ENCODE peak calls at places on chromosomes 6 and 20, in seven cellular contexts. W, B, J, X, Y, D and F are unnamed samples.

GRCh38 chr6:36444470-36444869 is 1.7 kb downstream of the KCTD20 start:
- DNase-seq in J (peak), X (no peak), W (no peak), D (no peak), B (peak), Y (no peak), F (peak)

GRCh38 chr20:62287759-62288534 is 14.8 kb upstream of the ADRM1 start:
- DNase-seq in Y (peak), D (peak), J (no peak), W (no peak), X (no peak), B (no peak), F (no peak)

GRCh38 chr6:134686071-134686470 is 263.8 kb downstream of the ALDH8A1 start:
- DNase-seq in B (no peak), D (no peak), W (no peak), J (peak), X (no peak), Y (no peak), F (no peak)

GRCh38 chr20:14745830-14746229 is 408.4 kb upstream of the FLRT3 start:
- DNase-seq in W (no peak), Y (no peak), X (no peak), D (no peak), J (no peak), B (no peak), F (no peak)

GRCh38 chr6:162856885-162857284 is 129.1 kb downstream of the PACRG start:
- DNase-seq in J (peak), X (no peak), W (peak), Y (no peak), D (no peak), B (peak), F (no peak)

GRCh38 chr6:92377137-92377536 is 1042.2 kb downstream of the EPHA7 start:
- DNase-seq in B (no peak), J (no peak), W (no peak), Y (no peak), X (no peak), D (no peak), F (no peak)

GRCh38 chr20:21613512-21613911 is 92.0 kb upstream of the PAX1 start:
- DNase-seq in D (no peak), Y (peak), B (no peak), X (no peak), J (no peak), W (no peak), F (no peak)

GRCh38 chr6:106145741-106146227 is 59.6 kb downstream of the PRDM1 start:
- DNase-seq in J (no peak), W (no peak), Y (no peak), X (no peak), B (peak), D (no peak), F (peak)

GRCh38 chr6:106141441-106142237 is 55.5 kb downstream of the PRDM1 start:
- DNase-seq in Y (no peak), W (no peak), D (no peak), B (no peak), X (no peak), J (no peak), F (peak)

GRCh38 chr20:34952676-34953075 is 2.9 kb downstream of the GSS start:
- DNase-seq in W (no peak), X (no peak), Y (no peak), D (no peak), B (no peak), J (no peak), F (no peak)

GRCh38 chr20:18237682-18238081 is 50.6 kb upstream of the ZNF133 start:
- DNase-seq in Y (no peak), W (no peak), D (no peak), B (no peak), J (no peak), X (no peak), F (no peak)

GRCh38 chr6:79946773-79947190 is 571 bp downstream of the ELOVL4 start:
- DNase-seq in J (peak), X (no peak), W (peak), Y (peak), B (peak), D (no peak), F (no peak)

GRCh38 chr6:159311618-159312017 is 142.4 kb downstream of the FNDC1 start:
- DNase-seq in B (no peak), J (no peak), D (no peak), W (no peak), X (no peak), Y (peak), F (no peak)

GRCh38 chr20:45082468-45082867 is 18.5 kb downstream of the KCNS1 start:
- DNase-seq in D (no peak), W (no peak), Y (no peak), B (no peak), X (no peak), J (no peak), F (no peak)

GRCh38 chr6:37272834-37273566 is 15.1 kb upstream of the TMEM217 start:
- DNase-seq in J (no peak), W (no peak), D (no peak), B (no peak), X (no peak), Y (no peak), F (no peak)

GRCh38 chr20:8375898-8376297 is 243.8 kb downstream of the PLCB1 start:
- DNase-seq in J (no peak), Y (no peak), W (no peak), X (no peak), B (peak), D (no peak), F (no peak)

GRCh38 chr20:20370087-20370575 is 2.2 kb downstream of the INSM1 start:
- DNase-seq in D (no peak), W (no peak), X (no peak), B (no peak), J (no peak), Y (peak), F (no peak)

GRCh38 chr6:45569210-45569945 is 191.6 kb upstream of the SUPT3H start:
- DNase-seq in D (peak), J (no peak), B (no peak), Y (no peak), X (no peak), W (no peak), F (no peak)

GRCh38 chr20:8255945-8256632 is 124.0 kb downstream of the PLCB1 start:
- DNase-seq in B (no peak), D (no peak), J (no peak), Y (peak), X (no peak), W (no peak), F (no peak)

GRCh38 chr6:13517116-13517515 is 29.7 kb upstream of the GFOD1 start:
- DNase-seq in B (no peak), W (no peak), D (no peak), X (no peak), J (peak), Y (no peak), F (no peak)

GRCh38 chr20:32968833-32969241 is 35.4 kb downstream of the SUN5 start:
- DNase-seq in J (peak), W (no peak), D (no peak), Y (no peak), B (no peak), X (no peak), F (no peak)

GRCh38 chr6:12899080-12899815 is 182.7 kb downstream of the PHACTR1 start:
- DNase-seq in Y (no peak), B (no peak), D (no peak), W (no peak), J (no peak), X (no peak), F (no peak)

GRCh38 chr6:125986956-125987617 is 747 bp downstream of the TRMT11 start:
- DNase-seq in D (no peak), B (no peak), W (no peak), J (no peak), Y (no peak), X (no peak), F (no peak)

GRCh38 chr6:37005061-37005810 is at the start of gene FGD2:
- DNase-seq in J (no peak), W (no peak), X (peak), D (peak), B (no peak), Y (no peak), F (peak)

GRCh38 chr6:96927660-96928059 is 3.1 kb downstream of the KLHL32 start:
- DNase-seq in X (no peak), B (no peak), J (no peak), Y (no peak), D (no peak), W (no peak), F (no peak)

GRCh38 chr6:68238097-68238597 is 396.9 kb upstream of the ADGRB3 start:
- DNase-seq in B (peak), W (no peak), D (no peak), X (no peak), J (no peak), Y (peak), F (peak)

GRCh38 chr6:129434091-129434490 is 275.9 kb downstream of the ARHGAP18 start:
- DNase-seq in X (no peak), D (no peak), J (no peak), Y (no peak), W (no peak), B (no peak), F (no peak)

GRCh38 chr20:38564680-38565079 is 16.3 kb upstream of the ADIG start:
- DNase-seq in X (no peak), Y (no peak), D (no peak), J (no peak), W (no peak), B (no peak), F (no peak)